ENCODE peak calls at places on chromosomes 7 and 10, in six cellular contexts. D, F, H, K, Q and P are unnamed samples.

GRCh38 chr7:23546897-23547572 is 15.3 kb upstream of the TRA2A start:
- DNase-seq in D (peak; percentile 86), Q (peak; percentile 85), H (no peak), F (peak; percentile 77), K (peak; percentile 94), P (no peak)

GRCh38 chr7:99407849-99408346 is 499 bp downstream of the PDAP1 start:
- DNase-seq in D (peak; percentile 69), H (no peak), K (peak; percentile 53), Q (peak; percentile 40), F (peak; percentile 50), P (no peak)

GRCh38 chr7:144842377-144842851 is 6.6 kb upstream of the TPK1 start:
- DNase-seq in Q (no peak), F (peak; percentile 81), K (no peak), D (no peak), H (no peak), P (no peak)

GRCh38 chr10:79060641-79061255 is 8.0 kb upstream of the ZMIZ1 start:
- DNase-seq in Q (no peak), K (no peak), H (peak; percentile 53), D (no peak), F (peak; percentile 7), P (peak; percentile 12)

GRCh38 chr10:72379062-72379461 is 24.3 kb upstream of the DNAJB12 start:
- DNase-seq in H (no peak), K (no peak), Q (no peak), D (no peak), F (no peak), P (no peak)

GRCh38 chr10:71974489-71975011 is 10.4 kb downstream of the CHST3 start:
- DNase-seq in Q (no peak), D (peak; percentile 44), K (peak; percentile 73), H (no peak), F (no peak), P (peak; percentile 85)

GRCh38 chr7:54729096-54729495 is 29.9 kb downstream of the SEC61G start:
- DNase-seq in K (no peak), D (no peak), H (no peak), Q (no peak), F (no peak), P (no peak)

GRCh38 chr7:936131-937054 is 18.1 kb downstream of the ADAP1 start:
- DNase-seq in F (peak; percentile 10), D (peak; percentile 68), H (peak; percentile 55), Q (no peak), K (peak; percentile 31), P (peak; percentile 66)

GRCh38 chr10:90847436-90847835 is 10.4 kb downstream of the HTR7 start:
- DNase-seq in D (peak; percentile 61), Q (no peak), H (no peak), K (peak; percentile 71), F (no peak), P (no peak)

GRCh38 chr7:150852371-150852905 is at the start of gene AOC1:
- DNase-seq in Q (no peak), F (peak; percentile 91), H (no peak), K (no peak), D (no peak), P (no peak)

GRCh38 chr7:79876769-79877362 is 257.8 kb upstream of the GNAI1 start:
- DNase-seq in D (peak; percentile 97), F (no peak), K (peak; percentile 91), H (no peak), Q (no peak), P (no peak)

GRCh38 chr7:141071260-141071854 is 2.5 kb upstream of the TMEM178B start:
- DNase-seq in D (no peak), Q (peak; percentile 59), F (peak; percentile 10), H (no peak), K (peak; percentile 23), P (no peak)
- H3K27me3 ChIP-seq in D (peaks cover 42% of the 10 kb centered on the region), Q (peaks cover 73% of the 10 kb centered on the region), F (peaks cover 74% of the 10 kb centered on the region), H (peaks cover 54% of the 10 kb centered on the region), K (peaks cover 66% of the 10 kb centered on the region), P (peaks cover 58% of the 10 kb centered on the region)

DNA sequence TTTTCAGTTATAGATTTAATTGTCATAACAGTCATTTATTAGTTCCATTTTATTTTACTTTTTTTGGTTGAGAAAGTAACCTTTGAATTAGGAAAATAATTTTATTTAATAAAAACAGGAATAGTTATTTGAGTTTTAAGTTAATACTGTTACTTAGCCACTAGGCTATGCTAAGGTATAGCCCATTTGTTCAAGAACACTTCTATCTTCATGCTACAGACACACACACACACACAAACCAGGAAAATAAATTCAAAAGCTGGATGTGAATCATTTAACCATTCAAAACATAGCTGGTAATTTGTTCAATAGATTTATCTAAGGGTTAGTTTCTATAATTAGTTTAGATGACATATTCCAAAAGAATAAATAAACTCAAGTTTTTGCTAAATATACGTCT is 148.4 kb downstream of the RNF133 start:
- DNase-seq in F (no peak), D (no peak), K (peak; percentile 4), Q (no peak), H (no peak), P (no peak)
- TF ChIP-seq CTCF in F (no peak), D (no peak), K (peak; percentile 32), Q (no peak), H (no peak), P (peak; percentile 15)

GRCh38 chr7:97021443-97022261 is 3.0 kb downstream of the DLX5 start:
- DNase-seq in Q (no peak), F (no peak), D (no peak), K (no peak), H (no peak), P (no peak)
- H3K27me3 ChIP-seq in Q (peaks cover 100% of the 10 kb centered on the region), F (peaks cover 100% of the 10 kb centered on the region), D (peaks cover 98% of the 10 kb centered on the region), K (no peaks in the 10 kb centered on the region), H (peaks cover 98% of the 10 kb centered on the region), P (peaks cover 93% of the 10 kb centered on the region)

GRCh38 chr10:70537398-70538194 is 59.0 kb downstream of the PALD1 start:
- DNase-seq in F (peak; percentile 62), D (no peak), Q (peak; percentile 53), H (no peak), K (peak; percentile 88), P (no peak)
- TF ChIP-seq CTCF in F (peak; percentile 37), D (peak; percentile 73), Q (peak; percentile 33), H (peak; percentile 34), K (peak; percentile 98), P (peak; percentile 38)

GRCh38 chr10:129373718-129374117 is 93.3 kb upstream of the MGMT start:
- DNase-seq in K (no peak), H (no peak), Q (no peak), F (no peak), D (no peak), P (no peak)
- H3K27me3 ChIP-seq in K (peaks cover 51% of the 10 kb centered on the region), H (no peaks in the 10 kb centered on the region), Q (no peaks in the 10 kb centered on the region), F (no peaks in the 10 kb centered on the region), D (no peaks in the 10 kb centered on the region), P (peaks cover 11% of the 10 kb centered on the region)

GRCh38 chr7:39580150-39580874 is 14.1 kb downstream of the YAE1 start:
- DNase-seq in H (no peak), Q (peak; percentile 90), K (peak; percentile 91), D (peak; percentile 77), F (peak; percentile 85), P (no peak)

GRCh38 chr7:39587393-39587792 is 21.2 kb downstream of the YAE1 start:
- DNase-seq in D (peak; percentile 53), K (peak; percentile 9), H (no peak), Q (no peak), F (no peak), P (no peak)

GRCh38 chr7:39583539-39583938 is 17.3 kb downstream of the YAE1 start:
- DNase-seq in Q (no peak), H (no peak), F (no peak), K (no peak), D (no peak), P (no peak)

GRCh38 chr7:39577229-39577874 is 11.1 kb downstream of the YAE1 start:
- DNase-seq in K (no peak), F (no peak), D (no peak), Q (no peak), H (no peak), P (no peak)

GRCh38 chr7:39582536-39582935 is 16.3 kb downstream of the YAE1 start:
- DNase-seq in H (no peak), D (no peak), K (no peak), F (no peak), Q (no peak), P (no peak)
- TF ChIP-seq CTCF in H (no peak), D (no peak), K (no peak), F (no peak), Q (no peak), P (no peak)

GRCh38 chr7:4147931-4148620 is 534.0 kb upstream of the FOXK1 start:
- DNase-seq in Q (no peak), F (no peak), H (no peak), K (no peak), D (no peak), P (no peak)
- H3K27me3 ChIP-seq in Q (no peaks in the 10 kb centered on the region), F (no peaks in the 10 kb centered on the region), H (no peaks in the 10 kb centered on the region), K (no peaks in the 10 kb centered on the region), D (no peaks in the 10 kb centered on the region), P (no peaks in the 10 kb centered on the region)

GRCh38 chr10:108358912-108359311 is 1194.4 kb upstream of the SORCS1 start:
- DNase-seq in Q (no peak), F (no peak), D (peak; percentile 66), K (peak; percentile 92), H (no peak), P (peak; percentile 66)
- TF ChIP-seq CTCF in Q (peak; percentile 18), F (no peak), D (no peak), K (peak; percentile 61), H (no peak), P (peak; percentile 66)